ENCODE peak calls at places on chromosome 11, in eight cellular contexts. V is central memory CD4-positive, alpha-beta T cell; X is left ventricle myocardium inferior; N is SW 1271; M is AG09319; T is NCI-H187; B is islet precursor cell; O is sigmoid colon. P is an unnamed sample.

GRCh38 chr11:132438418-132438817 is 1068.0 kb downstream of the NTM start:
- DNase-seq in V (no peak), X (no peak), N (no peak), M (no peak), T (no peak), B (no peak), O (no peak), P (no peak)

GRCh38 chr11:128889657-128890213 is 1.4 kb upstream of the KCNJ5 start:
- DNase-seq in V (no peak), X (no peak), N (no peak), M (no peak), T (no peak), B (peak; percentile 45), O (no peak), P (no peak)

GRCh38 chr11:1195690-1196515 is 27.0 kb upstream of the MUC5B start:
- DNase-seq in V (no peak), X (peak; percentile 9), N (no peak), M (no peak), T (no peak), B (peak; percentile 31), O (peak; percentile 58), P (no peak)

GRCh38 chr11:118621071-118621815 is 13.8 kb downstream of the PHLDB1 start:
- DNase-seq in V (no peak), X (peak; percentile 90), N (peak; percentile 93), M (no peak), T (peak; percentile 24), B (peak; percentile 97), O (peak; percentile 96), P (peak; percentile 56)

GRCh38 chr11:68855205-68855978 is 13.7 kb upstream of the CPT1A start:
- DNase-seq in V (no peak), X (peak; percentile 63), N (no peak), M (no peak), T (no peak), B (peak; percentile 77), O (no peak), P (peak; percentile 34)

GRCh38 chr11:2257023-2257700 is 13.2 kb downstream of the ASCL2 start:
- DNase-seq in V (no peak), X (no peak), N (no peak), M (no peak), T (no peak), B (peak; percentile 74), O (no peak), P (no peak)

GRCh38 chr11:60970369-60970774 is 1.1 kb upstream of the CD6 start:
- DNase-seq in V (peak; percentile 76), X (peak; percentile 51), N (peak; percentile 4), M (no peak), T (peak; percentile 25), B (peak; percentile 64), O (no peak), P (peak; percentile 81)

GRCh38 chr11:118705111-118705741 is 25.8 kb upstream of the TREH start:
- DNase-seq in V (peak; percentile 67), X (no peak), N (no peak), M (no peak), T (no peak), B (no peak), O (no peak), P (no peak)

GRCh38 chr11:102912482-102912830 is 37.7 kb upstream of the MMP12 start:
- DNase-seq in V (no peak), X (no peak), N (no peak), M (no peak), T (no peak), B (peak; percentile 63), O (no peak), P (no peak)

GRCh38 chr11:1300121-1300520 is 9.3 kb downstream of the TOLLIP start:
- DNase-seq in V (no peak), X (no peak), N (no peak), M (no peak), T (no peak), B (peak; percentile 19), O (no peak), P (no peak)

GRCh38 chr11:78784321-78785061 is 209.8 kb upstream of the NARS2 start:
- DNase-seq in V (no peak), X (no peak), N (no peak), M (no peak), T (no peak), B (no peak), O (no peak), P (no peak)

GRCh38 chr11:73463359-73463758 is 87.2 kb downstream of the RELT start:
- DNase-seq in V (no peak), X (no peak), N (no peak), M (no peak), T (no peak), B (no peak), O (no peak), P (no peak)

GRCh38 chr11:17686185-17686980 is 33.0 kb upstream of the MYOD1 start:
- DNase-seq in V (no peak), X (no peak), N (no peak), M (no peak), T (no peak), B (peak; percentile 80), O (no peak), P (no peak)

GRCh38 chr11:69260622-69261021 is 33.3 kb upstream of the MYEOV start:
- DNase-seq in V (no peak), X (no peak), N (no peak), M (no peak), T (no peak), B (no peak), O (no peak), P (no peak)

GRCh38 chr11:69533296-69534165 is 52.1 kb downstream of the LINC01488 start:
- DNase-seq in V (no peak), X (no peak), N (no peak), M (no peak), T (no peak), B (peak; percentile 47), O (peak; percentile 53), P (no peak)

GRCh38 chr11:103773059-103773458 is 263.4 kb upstream of the DDI1 start:
- DNase-seq in V (no peak), X (no peak), N (no peak), M (no peak), T (no peak), B (no peak), O (no peak), P (no peak)

GRCh38 chr11:2204361-2205213 is 33.0 kb upstream of the TH start:
- DNase-seq in V (no peak), X (peak; percentile 5), N (no peak), M (no peak), T (no peak), B (peak; percentile 61), O (peak; percentile 32), P (no peak)

GRCh38 chr11:62680825-62681240 is 2.0 kb upstream of the UBXN1 start:
- DNase-seq in V (peak; percentile 42), X (peak; percentile 38), N (peak; percentile 71), M (peak; percentile 70), T (no peak), B (peak; percentile 87), O (peak; percentile 73), P (peak; percentile 56)

GRCh38 chr11:11178671-11179070 is 174.4 kb downstream of the CSNK2A3 start:
- DNase-seq in V (no peak), X (no peak), N (no peak), M (no peak), T (no peak), B (no peak), O (no peak), P (no peak)

GRCh38 chr11:65616575-65617001 is 1.0 kb downstream of the PCNX3 start:
- DNase-seq in V (no peak), X (no peak), N (no peak), M (no peak), T (no peak), B (no peak), O (no peak), P (no peak)

GRCh38 chr11:45922425-45923082 is at the start of gene LARGE2:
- DNase-seq in V (no peak), X (peak; percentile 8), N (no peak), M (no peak), T (peak; percentile 92), B (peak; percentile 85), O (no peak), P (no peak)

GRCh38 chr11:73226297-73227006 is 8.4 kb downstream of the P2RY2 start:
- DNase-seq in V (no peak), X (no peak), N (no peak), M (no peak), T (no peak), B (peak; percentile 31), O (no peak), P (no peak)